ENCODE peak calls at places on chromosome 4, in eight cellular contexts. Q is transverse colon, O is ascending aorta, Z is endothelial cell of umbilical vein, F is T follicular helper cell, H is left ventricle myocardium inferior, M is GDM1, J is BE2C. D is an unnamed sample.
A peak's percentile ranks its signal among the peaks of the same experiment; 100 is the strongest.

GRCh38 chr4:83552085-83552484 is 16.2 kb downstream of the GPAT3 start:
- DNase-seq in H (no peak), J (peak; percentile 64), F (no peak), Q (no peak), Z (no peak), O (no peak), M (no peak), D (no peak)

GRCh38 chr4:139988863-139989765 is 164.9 kb downstream of the MAML3 start:
- DNase-seq in M (peak; percentile 35), Z (peak; percentile 97), F (no peak), H (no peak), O (peak; percentile 33), Q (no peak), J (peak; percentile 34), D (no peak)

GRCh38 chr4:111849726-111850284 is 295.4 kb upstream of the FAM241A start:
- DNase-seq in J (no peak), F (no peak), O (no peak), M (no peak), H (no peak), Q (no peak), Z (no peak), D (no peak)

GRCh38 chr4:4913628-4914027 is 54.2 kb downstream of the MSX1 start:
- DNase-seq in Z (no peak), M (no peak), Q (no peak), J (no peak), H (no peak), O (no peak), F (no peak), D (no peak)

GRCh38 chr4:102535398-102536082 is 34.4 kb downstream of the NFKB1 start:
- DNase-seq in J (no peak), O (no peak), Q (no peak), H (no peak), M (no peak), F (no peak), Z (no peak), D (no peak)

GRCh38 chr4:116499-116898 is 7.8 kb upstream of the ZNF718 start:
- DNase-seq in Q (no peak), H (no peak), J (no peak), O (no peak), M (no peak), F (no peak), Z (no peak), D (no peak)

GRCh38 chr4:88938138-88938537 is 118.8 kb downstream of the FAM13A start:
- DNase-seq in Z (peak; percentile 21), H (no peak), J (no peak), M (no peak), O (no peak), Q (no peak), F (no peak), D (no peak)

GRCh38 chr4:21181716-21182115 is 481.5 kb downstream of the PACRGL start:
- DNase-seq in M (no peak), F (no peak), Q (no peak), J (no peak), H (no peak), Z (no peak), O (no peak), D (no peak)

GRCh38 chr4:55947912-55948725 is 626 bp upstream of the CEP135 start:
- DNase-seq in O (no peak), F (peak; percentile 40), Z (peak; percentile 98), Q (no peak), H (no peak), J (no peak), M (no peak), D (no peak)

GRCh38 chr4:140743194-140743931 is 12.8 kb downstream of the TBC1D9 start:
- DNase-seq in Z (peak; percentile 59), F (no peak), Q (peak; percentile 34), O (no peak), M (no peak), H (no peak), J (peak; percentile 18), D (no peak)

GRCh38 chr4:7326306-7326692 is 108.4 kb downstream of the PSAPL1 start:
- DNase-seq in Q (no peak), O (no peak), M (no peak), F (no peak), J (no peak), H (no peak), Z (no peak), D (no peak)

GRCh38 chr4:98643760-98644159 is 14.7 kb downstream of the TSPAN5 start:
- DNase-seq in J (no peak), Z (no peak), Q (no peak), H (no peak), F (no peak), M (no peak), O (no peak), D (no peak)

GRCh38 chr4:121003863-121004262 is 68.5 kb downstream of the NDNF start:
- DNase-seq in F (no peak), Q (no peak), H (no peak), M (no peak), Z (no peak), O (no peak), J (no peak), D (no peak)

GRCh38 chr4:172657112-172657511 is 511.5 kb upstream of the GALNT7 start:
- DNase-seq in H (no peak), O (no peak), Q (no peak), Z (no peak), J (no peak), M (no peak), F (no peak), D (no peak)

GRCh38 chr4:32830160-32830559 is 2110.0 kb downstream of the PCDH7 start:
- DNase-seq in H (no peak), F (no peak), M (no peak), J (no peak), Z (no peak), O (no peak), Q (no peak), D (no peak)

GRCh38 chr4:160864253-160864652 is 1299.5 kb downstream of the FSTL5 start:
- DNase-seq in Q (no peak), F (no peak), J (no peak), O (no peak), M (no peak), Z (no peak), H (no peak), D (no peak)

GRCh38 chr4:39415678-39416283 is 9.1 kb downstream of the KLB start:
- DNase-seq in M (no peak), H (no peak), J (no peak), Q (no peak), O (no peak), Z (no peak), F (no peak), D (no peak)

GRCh38 chr4:77146426-77147399 is 10.3 kb upstream of the CCNG2 start:
- DNase-seq in Q (no peak), H (no peak), F (no peak), Z (peak; percentile 67), J (no peak), O (no peak), M (no peak), D (no peak)

GRCh38 chr4:13829457-13829856 is 201.9 kb upstream of the BOD1L1 start:
- DNase-seq in M (no peak), Z (no peak), Q (no peak), F (no peak), O (no peak), H (no peak), J (no peak), D (no peak)

GRCh38 chr4:91028223-91028622 is 901.0 kb downstream of the CCSER1 start:
- DNase-seq in O (no peak), M (no peak), Q (no peak), F (no peak), H (no peak), J (no peak), Z (no peak), D (no peak)

GRCh38 chr4:26235500-26235899 is 85.3 kb upstream of the RBPJ start:
- DNase-seq in Z (no peak), F (no peak), O (no peak), H (peak; percentile 33), M (no peak), Q (peak; percentile 60), J (no peak), D (no peak)

GRCh38 chr4:175935016-175935661 is 123.1 kb upstream of the GPM6A start:
- DNase-seq in J (no peak), O (no peak), Z (no peak), Q (no peak), M (no peak), F (no peak), H (no peak), D (no peak)

GRCh38 chr4:95417531-95417930 is 131.2 kb downstream of the UNC5C start:
- DNase-seq in Z (no peak), F (no peak), J (no peak), M (no peak), O (no peak), Q (no peak), H (no peak), D (no peak)

GRCh38 chr4:34181311-34181808 is 2063.0 kb downstream of the ARAP2 start:
- DNase-seq in Z (peak; percentile 26), Q (no peak), O (no peak), H (no peak), J (no peak), F (no peak), M (no peak), D (no peak)